ENCODE peak calls at places on chromosomes 13 and 19, in eight cellular contexts. O is substantia nigra; B is fibroblast of mammary gland; W is tibial artery; Y is anterior cingulate cortex; U is AG08396; X is activated CD4-positive, alpha-beta T cell treated with anti-CD3 and anti-CD28 coated beads for 48 hours; A is GM12891. J is an unnamed sample.

GRCh38 chr13:105196052-105196451 is 1339.4 kb downstream of the EFNB2 start:
- DNase-seq in O (no peak), B (no peak), W (no peak), Y (no peak), U (peak), X (no peak), A (no peak), J (peak)

GRCh38 chr19:30906871-30907270 is 442.4 kb downstream of the TSHZ3 start:
- DNase-seq in O (no peak), B (no peak), W (no peak), Y (no peak), U (no peak), X (no peak), A (no peak), J (no peak)

GRCh38 chr19:58398545-58398944 is 3.1 kb downstream of the RNF225 start:
- DNase-seq in O (no peak), B (no peak), W (no peak), Y (no peak), U (no peak), X (no peak), A (no peak), J (no peak)

GRCh38 chr13:59776924-59777690 is 386.6 kb downstream of the DIAPH3 start:
- DNase-seq in O (no peak), B (peak), W (no peak), Y (no peak), U (peak), X (no peak), A (no peak), J (no peak)

GRCh38 chr19:16373539-16373938 is 48.9 kb downstream of the KLF2 start:
- DNase-seq in O (no peak), B (peak), W (peak), Y (no peak), U (peak), X (no peak), A (no peak), J (no peak)

GRCh38 chr19:55579766-55580621 is 654 bp downstream of the ZNF579 start:
- DNase-seq in O (no peak), B (no peak), W (no peak), Y (no peak), U (peak), X (no peak), A (no peak), J (no peak)

GRCh38 chr13:49733181-49733951 is 42.1 kb upstream of the EBPL start:
- DNase-seq in O (no peak), B (no peak), W (no peak), Y (no peak), U (no peak), X (no peak), A (no peak), J (peak)

GRCh38 chr13:107276936-107277335 is 709.0 kb upstream of the ARGLU1 start:
- DNase-seq in O (no peak), B (no peak), W (no peak), Y (no peak), U (no peak), X (no peak), A (no peak), J (no peak)

GRCh38 chr19:3632739-3633558 is 6.4 kb upstream of the CACTIN start:
- DNase-seq in O (peak), B (no peak), W (no peak), Y (peak), U (no peak), X (no peak), A (no peak), J (no peak)

GRCh38 chr13:83839158-83839557 is 43.1 kb downstream of the SLITRK1 start:
- DNase-seq in O (no peak), B (no peak), W (no peak), Y (no peak), U (no peak), X (no peak), A (no peak), J (no peak)

GRCh38 chr19:44776402-44777096 is 1.1 kb upstream of the CBLC start:
- DNase-seq in O (no peak), B (no peak), W (no peak), Y (no peak), U (no peak), X (no peak), A (no peak), J (no peak)

GRCh38 chr19:6750062-6750461 is 10.6 kb downstream of the TRIP10 start:
- DNase-seq in O (no peak), B (peak), W (no peak), Y (no peak), U (no peak), X (no peak), A (no peak), J (no peak)

GRCh38 chr13:106205871-106206270 is 329.6 kb downstream of the EFNB2 start:
- DNase-seq in O (no peak), B (no peak), W (no peak), Y (no peak), U (no peak), X (no peak), A (no peak), J (no peak)

GRCh38 chr19:8238251-8238650 is 29.1 kb downstream of the CERS4 start:
- DNase-seq in O (no peak), B (no peak), W (no peak), Y (no peak), U (no peak), X (no peak), A (no peak), J (no peak)

GRCh38 chr19:4428326-4428975 is 26.0 kb downstream of the CHAF1A start:
- DNase-seq in O (no peak), B (no peak), W (no peak), Y (no peak), U (no peak), X (no peak), A (no peak), J (no peak)

GRCh38 chr13:20475927-20476691 is 49.5 kb downstream of the CRYL1 start:
- DNase-seq in O (no peak), B (no peak), W (no peak), Y (no peak), U (no peak), X (peak), A (peak), J (no peak)

GRCh38 chr19:51259348-51260245 is 8.7 kb downstream of the SIGLECL1 start:
- DNase-seq in O (no peak), B (peak), W (peak), Y (peak), U (peak), X (peak), A (no peak), J (peak)

GRCh38 chr13:109155301-109155761 is 525.9 kb downstream of the MYO16 start:
- DNase-seq in O (no peak), B (peak), W (no peak), Y (no peak), U (peak), X (no peak), A (no peak), J (no peak)

GRCh38 chr19:5926641-5927438 is 12.8 kb downstream of the CAPS start:
- DNase-seq in O (peak), B (peak), W (peak), Y (no peak), U (peak), X (no peak), A (no peak), J (no peak)

GRCh38 chr13:25860862-25861261 is 191.0 kb downstream of the SHISA2 start:
- DNase-seq in O (no peak), B (peak), W (no peak), Y (no peak), U (no peak), X (no peak), A (no peak), J (no peak)

GRCh38 chr13:112545866-112546265 is 42.1 kb downstream of the TUBGCP3 start:
- DNase-seq in O (no peak), B (peak), W (no peak), Y (no peak), U (peak), X (no peak), A (no peak), J (no peak)

GRCh38 chr13:23496255-23496654 is 62.8 kb upstream of the SACS start:
- DNase-seq in O (no peak), B (no peak), W (no peak), Y (no peak), U (no peak), X (no peak), A (no peak), J (no peak)

GRCh38 chr13:62653371-62653770 is 1237.7 kb upstream of the PCDH20 start:
- DNase-seq in O (no peak), B (no peak), W (no peak), Y (no peak), U (no peak), X (no peak), A (no peak), J (no peak)

GRCh38 chr13:111275382-111275781 is 45.1 kb upstream of the TEX29 start:
- DNase-seq in O (no peak), B (no peak), W (no peak), Y (no peak), U (no peak), X (no peak), A (no peak), J (no peak)

GRCh38 chr19:5186293-5187050 is 154.1 kb downstream of the PTPRS start:
- DNase-seq in O (no peak), B (peak), W (no peak), Y (no peak), U (peak), X (no peak), A (no peak), J (no peak)

GRCh38 chr19:1590641-1591397 is 1.8 kb downstream of the MBD3 start:
- DNase-seq in O (no peak), B (peak), W (no peak), Y (no peak), U (peak), X (peak), A (no peak), J (peak)

GRCh38 chr13:27821566-27821965 is 29.3 kb downstream of the GSX1 start:
- DNase-seq in O (no peak), B (peak), W (no peak), Y (no peak), U (no peak), X (no peak), A (no peak), J (no peak)

GRCh38 chr19:10891360-10892108 is 20.2 kb downstream of the CARM1 start:
- DNase-seq in O (no peak), B (no peak), W (no peak), Y (no peak), U (no peak), X (no peak), A (no peak), J (no peak)

GRCh38 chr19:12478234-12478941 is 6.2 kb downstream of the ZNF709 start:
- DNase-seq in O (no peak), B (no peak), W (no peak), Y (no peak), U (no peak), X (no peak), A (no peak), J (no peak)

GRCh38 chr19:38210458-38210987 is 13.5 kb downstream of the DPF1 start:
- DNase-seq in O (peak), B (no peak), W (no peak), Y (peak), U (peak), X (no peak), A (no peak), J (no peak)

GRCh38 chr19:50252111-50252886 is 48.9 kb downstream of the MYH14 start:
- DNase-seq in O (no peak), B (peak), W (no peak), Y (no peak), U (no peak), X (peak), A (no peak), J (peak)

GRCh38 chr19:7445104-7445503 is 43.7 kb downstream of the PEX11G start:
- DNase-seq in O (no peak), B (no peak), W (no peak), Y (no peak), U (no peak), X (no peak), A (no peak), J (no peak)

GRCh38 chr19:4149518-4150288 is 3.7 kb upstream of the CREB3L3 start:
- DNase-seq in O (no peak), B (no peak), W (no peak), Y (no peak), U (no peak), X (no peak), A (no peak), J (no peak)

GRCh38 chr19:43618921-43619261 is 538 bp downstream of the ZNF428 start:
- DNase-seq in O (no peak), B (peak), W (peak), Y (peak), U (peak), X (peak), A (peak), J (peak)

GRCh38 chr13:36848228-36848982 is 29.4 kb downstream of the RFXAP start:
- DNase-seq in O (no peak), B (peak), W (no peak), Y (no peak), U (no peak), X (peak), A (no peak), J (peak)

GRCh38 chr13:67155898-67156717 is 74.0 kb downstream of the PCDH9 start:
- DNase-seq in O (peak), B (no peak), W (no peak), Y (no peak), U (no peak), X (no peak), A (no peak), J (no peak)

GRCh38 chr13:33017410-33017929 is 1.2 kb downstream of the KL start:
- DNase-seq in O (no peak), B (peak), W (peak), Y (no peak), U (no peak), X (peak), A (peak), J (peak)

GRCh38 chr19:35845215-35846037 is 6.9 kb downstream of the NPHS1 start:
- DNase-seq in O (no peak), B (peak), W (no peak), Y (no peak), U (no peak), X (peak), A (no peak), J (no peak)

GRCh38 chr13:75316427-75316826 is 165.5 kb downstream of the TBC1D4 start:
- DNase-seq in O (no peak), B (peak), W (no peak), Y (no peak), U (no peak), X (no peak), A (no peak), J (no peak)

J was measured in SK-MEL-5.